ENCODE peak calls at places on chromosome 19, in nine cellular contexts. S is pancreas; G is right lobe of liver; R is aorta; H is CD8-positive, alpha-beta memory T cell; L is spleen; B is mammary epithelial cell; Q is cardiac muscle cell; I is BJ. O is an unnamed sample.

GRCh38 chr19:31316201-31316951 is 32.9 kb downstream of the TSHZ3 start:
- DNase-seq in L (no peak), G (no peak), S (no peak), R (no peak), H (no peak), B (no peak), I (no peak), Q (peak; percentile 79), O (no peak)

GRCh38 chr19:36086326-36086725 is 24.6 kb upstream of the OVOL3 start:
- DNase-seq in Q (no peak), R (no peak), G (no peak), H (no peak), I (no peak), L (no peak), S (no peak), B (no peak), O (no peak)

GRCh38 chr19:14563989-14564650 is 7.7 kb downstream of the NDUFB7 start:
- DNase-seq in R (peak; percentile 55), H (peak; percentile 30), B (peak; percentile 45), G (no peak), L (no peak), Q (peak; percentile 21), I (no peak), S (no peak), O (no peak)

GRCh38 chr19:17001603-17002183 is 24.9 kb downstream of the CPAMD8 start:
- DNase-seq in H (peak; percentile 88), B (no peak), Q (no peak), R (peak; percentile 54), L (peak; percentile 84), I (no peak), G (no peak), S (no peak), O (peak; percentile 66)

GRCh38 chr19:53612762-53613526 is 18.9 kb upstream of the DPRX start:
- DNase-seq in H (no peak), L (no peak), Q (no peak), R (no peak), G (no peak), B (no peak), I (no peak), S (no peak), O (no peak)

GRCh38 chr19:2208975-2209374 is 27.2 kb downstream of the PLEKHJ1 start:
- DNase-seq in G (no peak), B (no peak), S (no peak), H (no peak), L (no peak), Q (no peak), I (no peak), R (no peak), O (no peak)

GRCh38 chr19:19480688-19481087 is 34.7 kb downstream of the TSSK6 start:
- DNase-seq in L (no peak), G (peak; percentile 5), H (no peak), S (no peak), R (no peak), Q (no peak), B (no peak), I (no peak), O (no peak)

GRCh38 chr19:53308339-53308811 is 25.2 kb upstream of the ZNF845 start:
- DNase-seq in R (no peak), Q (peak; percentile 3), L (no peak), G (no peak), I (no peak), B (no peak), H (no peak), S (no peak), O (no peak)

GRCh38 chr19:55319786-55320185 is 5.4 kb downstream of the TMEM150B start:
- DNase-seq in L (no peak), H (no peak), S (no peak), G (no peak), I (no peak), B (no peak), Q (peak; percentile 79), R (no peak), O (no peak)

GRCh38 chr19:8458380-8458779 is 13.6 kb downstream of the HNRNPM start:
- DNase-seq in G (no peak), L (no peak), Q (no peak), I (no peak), B (no peak), S (no peak), H (no peak), R (no peak), O (no peak)

GRCh38 chr19:5664515-5664914 is 15.8 kb downstream of the MICOS13 start:
- DNase-seq in H (no peak), I (no peak), Q (no peak), B (no peak), L (peak; percentile 33), R (peak; percentile 3), S (no peak), G (peak; percentile 42), O (no peak)

GRCh38 chr19:2848625-2849024 is 7.3 kb downstream of the ZNF555 start:
- DNase-seq in R (no peak), B (no peak), Q (no peak), I (peak; percentile 26), H (no peak), S (no peak), G (no peak), L (no peak), O (no peak)

GRCh38 chr19:37954421-37954874 is 47.4 kb downstream of the SIPA1L3 start:
- DNase-seq in H (no peak), R (no peak), B (no peak), Q (no peak), S (no peak), G (no peak), I (no peak), L (no peak), O (no peak)

GRCh38 chr19:3403489-3404323 is 37.3 kb downstream of the NFIC start:
- DNase-seq in G (peak; percentile 90), L (peak; percentile 84), S (peak; percentile 87), H (no peak), R (peak; percentile 93), I (peak; percentile 87), B (peak; percentile 11), Q (peak; percentile 98), O (no peak)

GRCh38 chr19:8595651-8596050 is 14.9 kb downstream of the ADAMTS10 start:
- DNase-seq in H (no peak), I (no peak), L (no peak), G (no peak), B (no peak), S (no peak), R (no peak), Q (no peak), O (no peak)

GRCh38 chr19:52094526-52094925 is 1.0 kb downstream of the ZNF841 start:
- DNase-seq in R (no peak), G (no peak), S (no peak), H (no peak), B (no peak), L (no peak), Q (no peak), I (no peak), O (no peak)

GRCh38 chr19:48044561-48044960 is 682 bp upstream of the CABP5 start:
- DNase-seq in S (no peak), B (no peak), I (no peak), R (no peak), H (no peak), G (no peak), Q (no peak), L (no peak), O (no peak)

GRCh38 chr19:36775768-36776167 is 3.2 kb upstream of the ZNF850 start:
- DNase-seq in B (no peak), S (no peak), Q (peak; percentile 41), H (no peak), R (peak; percentile 47), G (peak; percentile 35), L (no peak), I (no peak), O (no peak)

GRCh38 chr19:40805258-40805868 is 6.4 kb downstream of the EGLN2 start:
- DNase-seq in R (no peak), I (no peak), Q (no peak), S (no peak), H (peak; percentile 48), L (no peak), G (no peak), B (no peak), O (peak; percentile 43)
- H3K27me3 ChIP-seq in R (no peaks in the 10 kb centered on the region), I (no peaks in the 10 kb centered on the region), Q (no peaks in the 10 kb centered on the region), S (no peaks in the 10 kb centered on the region), H (no peaks in the 10 kb centered on the region), L (no peaks in the 10 kb centered on the region), G (no peaks in the 10 kb centered on the region), B (no peaks in the 10 kb centered on the region), O (no peaks in the 10 kb centered on the region)

GRCh38 chr19:29583196-29584006 is 22.7 kb upstream of the POP4 start:
- DNase-seq in B (peak; percentile 14), Q (peak; percentile 27), R (no peak), I (no peak), G (no peak), L (no peak), H (no peak), S (no peak), O (no peak)
- H3K27me3 ChIP-seq in B (no peaks in the 10 kb centered on the region), Q (peaks cover 35% of the 10 kb centered on the region), R (no peaks in the 10 kb centered on the region), I (no peaks in the 10 kb centered on the region), G (no peaks in the 10 kb centered on the region), L (no peaks in the 10 kb centered on the region), H (no peaks in the 10 kb centered on the region), S (no peaks in the 10 kb centered on the region), O (peaks cover 10% of the 10 kb centered on the region)

DNA sequence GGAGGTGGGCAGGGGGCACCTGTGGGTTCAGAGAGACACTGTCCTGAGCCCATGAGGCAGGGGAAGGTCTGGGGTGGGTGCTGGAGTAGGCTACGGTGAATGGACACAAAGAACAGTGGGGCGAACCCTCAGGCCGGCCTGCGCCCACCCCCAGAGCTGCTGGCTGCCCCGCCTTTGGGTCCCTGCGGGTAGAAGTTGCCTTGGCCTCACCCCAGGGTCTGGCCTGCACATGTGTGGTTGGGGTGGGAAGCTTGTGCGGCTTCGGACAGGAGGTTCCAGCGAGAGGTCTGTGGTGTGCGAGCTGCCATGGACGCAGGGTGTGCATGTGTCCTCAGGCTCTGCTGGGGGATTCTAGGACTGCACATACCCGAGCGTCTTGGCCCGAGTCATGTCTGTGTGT is 20.6 kb upstream of the POU2F2 start:
- DNase-seq in G (no peak), L (no peak), B (no peak), R (no peak), Q (no peak), H (no peak), I (no peak), S (no peak), O (no peak)
- H3K27me3 ChIP-seq in G (no peaks in the 10 kb centered on the region), L (peaks cover 6% of the 10 kb centered on the region), B (no peaks in the 10 kb centered on the region), R (no peaks in the 10 kb centered on the region), Q (peaks cover 7% of the 10 kb centered on the region), H (peaks cover 5% of the 10 kb centered on the region), I (peaks cover 63% of the 10 kb centered on the region), S (no peaks in the 10 kb centered on the region), O (no peaks in the 10 kb centered on the region)

GRCh38 chr19:49430678-49431329 is 5.6 kb downstream of the GFY start:
- DNase-seq in L (no peak), H (no peak), S (no peak), R (no peak), I (no peak), Q (no peak), G (no peak), B (no peak), O (no peak)
- H3K27me3 ChIP-seq in L (peaks cover 93% of the 10 kb centered on the region), H (peaks cover 85% of the 10 kb centered on the region), S (no peaks in the 10 kb centered on the region), R (peaks cover 3% of the 10 kb centered on the region), I (peaks cover 66% of the 10 kb centered on the region), Q (peaks cover 61% of the 10 kb centered on the region), G (peaks cover 7% of the 10 kb centered on the region), B (peaks cover 14% of the 10 kb centered on the region), O (peaks cover 98% of the 10 kb centered on the region)

GRCh38 chr19:45745606-45746005 is 12.4 kb downstream of the MEIOSIN start:
- DNase-seq in B (no peak), R (no peak), S (no peak), I (no peak), H (no peak), G (no peak), Q (no peak), L (no peak), O (no peak)

GRCh38 chr19:45742969-45743368 is 9.7 kb downstream of the MEIOSIN start:
- DNase-seq in L (no peak), B (no peak), H (no peak), G (no peak), Q (no peak), S (no peak), R (no peak), I (no peak), O (no peak)

GRCh38 chr19:45739498-45740439 is 6.5 kb downstream of the MEIOSIN start:
- DNase-seq in G (no peak), I (no peak), H (no peak), Q (no peak), R (no peak), B (no peak), L (no peak), S (no peak), O (no peak)
- H3K27me3 ChIP-seq in G (no peaks in the 10 kb centered on the region), I (no peaks in the 10 kb centered on the region), H (no peaks in the 10 kb centered on the region), Q (no peaks in the 10 kb centered on the region), R (no peaks in the 10 kb centered on the region), B (no peaks in the 10 kb centered on the region), L (no peaks in the 10 kb centered on the region), S (no peaks in the 10 kb centered on the region), O (no peaks in the 10 kb centered on the region)